ENCODE peak calls at places on chromosome 19, in seven cellular contexts. One of them, this sample, is unnamed.

GRCh38 chr19:4976412-4977298 is 7.7 kb downstream of the KDM4B start:
- DNase-seq in tibial nerve: peak
- DNase-seq in stimulated activated CD4-positive, alpha-beta T cell treated with anti-CD3 and anti-CD28 coated beads, Interleukin-15, amount 100 ng/mL, for 1 hour: no peak
- DNase-seq in transverse colon: peak
- DNase-seq in DMS153: peak
- DNase-seq in Peyer's patch: no peak
- DNase-seq in hypothalamus: peak
- DNase-seq in this sample: peak

GRCh38 chr19:38890686-38891085 is 8.7 kb downstream of the SIRT2 start:
- DNase-seq in DMS153: no peak
- DNase-seq in Peyer's patch: no peak
- DNase-seq in transverse colon: no peak
- DNase-seq in tibial nerve: no peak
- DNase-seq in hypothalamus: no peak
- DNase-seq in stimulated activated CD4-positive, alpha-beta T cell treated with anti-CD3 and anti-CD28 coated beads, Interleukin-15, amount 100 ng/mL, for 1 hour: no peak
- DNase-seq in this sample: no peak

GRCh38 chr19:47582320-47582909 is 9.5 kb upstream of the ZNF541 start:
- DNase-seq in Peyer's patch: no peak
- DNase-seq in DMS153: no peak
- DNase-seq in transverse colon: no peak
- DNase-seq in tibial nerve: no peak
- DNase-seq in hypothalamus: no peak
- DNase-seq in stimulated activated CD4-positive, alpha-beta T cell treated with anti-CD3 and anti-CD28 coated beads, Interleukin-15, amount 100 ng/mL, for 1 hour: no peak
- DNase-seq in this sample: no peak

GRCh38 chr19:23263870-23264590 is 13.8 kb upstream of the ZNF724 start:
- DNase-seq in stimulated activated CD4-positive, alpha-beta T cell treated with anti-CD3 and anti-CD28 coated beads, Interleukin-15, amount 100 ng/mL, for 1 hour: no peak
- DNase-seq in transverse colon: no peak
- DNase-seq in Peyer's patch: no peak
- DNase-seq in hypothalamus: no peak
- DNase-seq in DMS153: no peak
- DNase-seq in tibial nerve: no peak
- DNase-seq in this sample: no peak

GRCh38 chr19:49676690-49677231 is 310 bp upstream of the PRMT1 start:
- DNase-seq in Peyer's patch: peak
- DNase-seq in transverse colon: peak
- DNase-seq in hypothalamus: peak
- DNase-seq in stimulated activated CD4-positive, alpha-beta T cell treated with anti-CD3 and anti-CD28 coated beads, Interleukin-15, amount 100 ng/mL, for 1 hour: peak
- DNase-seq in DMS153: peak
- DNase-seq in tibial nerve: peak
- DNase-seq in this sample: peak

GRCh38 chr19:44644391-44645016 is 794 bp downstream of the PVR start:
- DNase-seq in transverse colon: peak
- DNase-seq in DMS153: peak
- DNase-seq in stimulated activated CD4-positive, alpha-beta T cell treated with anti-CD3 and anti-CD28 coated beads, Interleukin-15, amount 100 ng/mL, for 1 hour: no peak
- DNase-seq in tibial nerve: no peak
- DNase-seq in hypothalamus: no peak
- DNase-seq in Peyer's patch: peak
- DNase-seq in this sample: no peak

GRCh38 chr19:45468159-45468651 is 409 bp downstream of the FOSB start:
- DNase-seq in DMS153: no peak
- DNase-seq in tibial nerve: no peak
- DNase-seq in stimulated activated CD4-positive, alpha-beta T cell treated with anti-CD3 and anti-CD28 coated beads, Interleukin-15, amount 100 ng/mL, for 1 hour: no peak
- DNase-seq in hypothalamus: no peak
- DNase-seq in Peyer's patch: peak
- DNase-seq in transverse colon: peak
- DNase-seq in this sample: no peak

GRCh38 chr19:19444694-19445155 is 39.2 kb downstream of the GATAD2A start:
- DNase-seq in transverse colon: no peak
- DNase-seq in hypothalamus: no peak
- DNase-seq in Peyer's patch: no peak
- DNase-seq in tibial nerve: no peak
- DNase-seq in DMS153: no peak
- DNase-seq in stimulated activated CD4-positive, alpha-beta T cell treated with anti-CD3 and anti-CD28 coated beads, Interleukin-15, amount 100 ng/mL, for 1 hour: no peak
- DNase-seq in this sample: no peak

GRCh38 chr19:51784922-51785690 is 9.9 kb upstream of the FPR3 start:
- DNase-seq in DMS153: no peak
- DNase-seq in tibial nerve: no peak
- DNase-seq in transverse colon: peak
- DNase-seq in hypothalamus: no peak
- DNase-seq in Peyer's patch: no peak
- DNase-seq in stimulated activated CD4-positive, alpha-beta T cell treated with anti-CD3 and anti-CD28 coated beads, Interleukin-15, amount 100 ng/mL, for 1 hour: peak
- DNase-seq in this sample: no peak

This sample was measured in LNCaP clone FGC.